ENCODE peak calls at places on chromosomes 5 and 9, in five cellular contexts. One of them, this sample, is unnamed. For H3K9me3, the result is how much of the 10 kb centered on the place peaks cover.

GRCh38 chr9:110049699-110050450 is 158.1 kb downstream of the C9orf152 start:
- DNase-seq in breast epithelium: no peak
- DNase-seq in prostate gland: no peak
- DNase-seq in sigmoid colon: peak
- DNase-seq in spleen: peak
- DNase-seq in this sample: peak

GRCh38 chr5:9555961-9556360 is 10.1 kb upstream of the SEMA5A start:
- DNase-seq in breast epithelium: no peak
- DNase-seq in prostate gland: no peak
- DNase-seq in sigmoid colon: no peak
- DNase-seq in spleen: no peak
- DNase-seq in this sample: no peak

GRCh38 chr9:113653746-113654604 is 190.4 kb downstream of the RGS3 start:
- DNase-seq in breast epithelium: peak
- DNase-seq in prostate gland: no peak
- DNase-seq in sigmoid colon: no peak
- DNase-seq in spleen: no peak
- DNase-seq in this sample: no peak

GRCh38 chr5:144198386-144198785 is 27.7 kb downstream of the KCTD16 start:
- DNase-seq in breast epithelium: no peak
- DNase-seq in prostate gland: no peak
- DNase-seq in sigmoid colon: no peak
- DNase-seq in spleen: no peak
- DNase-seq in this sample: no peak

GRCh38 chr9:75889977-75890540 is 414 bp upstream of the PCSK5 start:
- DNase-seq in breast epithelium: no peak
- DNase-seq in prostate gland: peak
- DNase-seq in sigmoid colon: peak
- DNase-seq in spleen: no peak
- DNase-seq in this sample: peak

GRCh38 chr5:98846526-98846925 is 73.1 kb downstream of the RGMB start:
- DNase-seq in breast epithelium: no peak
- DNase-seq in prostate gland: no peak
- DNase-seq in sigmoid colon: no peak
- DNase-seq in spleen: peak
- DNase-seq in this sample: no peak

GRCh38 chr5:151262532-151262931 is 9.5 kb downstream of the GM2A start:
- DNase-seq in breast epithelium: no peak
- DNase-seq in prostate gland: no peak
- DNase-seq in sigmoid colon: no peak
- DNase-seq in spleen: no peak
- DNase-seq in this sample: no peak

GRCh38 chr5:149849280-149849985 is 95.2 kb downstream of the PDE6A start:
- DNase-seq in breast epithelium: no peak
- DNase-seq in prostate gland: no peak
- DNase-seq in sigmoid colon: no peak
- DNase-seq in spleen: no peak
- DNase-seq in this sample: no peak

GRCh38 chr5:144504929-144505578 is 334.4 kb downstream of the KCTD16 start:
- DNase-seq in breast epithelium: no peak
- DNase-seq in prostate gland: no peak
- DNase-seq in sigmoid colon: no peak
- DNase-seq in spleen: no peak
- DNase-seq in this sample: no peak

GRCh38 chr5:149528661-149529060 is 22.6 kb downstream of the CSNK1A1 start:
- DNase-seq in breast epithelium: no peak
- DNase-seq in prostate gland: no peak
- DNase-seq in sigmoid colon: no peak
- DNase-seq in spleen: no peak
- DNase-seq in this sample: no peak

GRCh38 chr9:14565352-14565956 is 127.8 kb downstream of the ZDHHC21 start:
- DNase-seq in breast epithelium: no peak
- DNase-seq in prostate gland: no peak
- DNase-seq in sigmoid colon: no peak
- DNase-seq in spleen: no peak
- DNase-seq in this sample: no peak

GRCh38 chr9:87587356-87587745 is 89.7 kb downstream of the DAPK1 start:
- DNase-seq in breast epithelium: no peak
- DNase-seq in prostate gland: no peak
- DNase-seq in sigmoid colon: no peak
- DNase-seq in spleen: no peak
- DNase-seq in this sample: no peak

GRCh38 chr5:142426129-142426641 is 101.4 kb upstream of the SPRY4 start:
- DNase-seq in breast epithelium: peak
- DNase-seq in prostate gland: no peak
- DNase-seq in sigmoid colon: peak
- DNase-seq in spleen: no peak
- DNase-seq in this sample: peak

GRCh38 chr5:64655596-64655995 is 34.7 kb upstream of the SHISAL2B start:
- DNase-seq in breast epithelium: no peak
- DNase-seq in prostate gland: no peak
- DNase-seq in sigmoid colon: no peak
- DNase-seq in spleen: no peak
- DNase-seq in this sample: no peak

GRCh38 chr9:89892920-89893319 is 288.1 kb downstream of the GADD45G start:
- DNase-seq in breast epithelium: no peak
- DNase-seq in prostate gland: no peak
- DNase-seq in sigmoid colon: no peak
- DNase-seq in spleen: no peak
- DNase-seq in this sample: no peak

DNA sequence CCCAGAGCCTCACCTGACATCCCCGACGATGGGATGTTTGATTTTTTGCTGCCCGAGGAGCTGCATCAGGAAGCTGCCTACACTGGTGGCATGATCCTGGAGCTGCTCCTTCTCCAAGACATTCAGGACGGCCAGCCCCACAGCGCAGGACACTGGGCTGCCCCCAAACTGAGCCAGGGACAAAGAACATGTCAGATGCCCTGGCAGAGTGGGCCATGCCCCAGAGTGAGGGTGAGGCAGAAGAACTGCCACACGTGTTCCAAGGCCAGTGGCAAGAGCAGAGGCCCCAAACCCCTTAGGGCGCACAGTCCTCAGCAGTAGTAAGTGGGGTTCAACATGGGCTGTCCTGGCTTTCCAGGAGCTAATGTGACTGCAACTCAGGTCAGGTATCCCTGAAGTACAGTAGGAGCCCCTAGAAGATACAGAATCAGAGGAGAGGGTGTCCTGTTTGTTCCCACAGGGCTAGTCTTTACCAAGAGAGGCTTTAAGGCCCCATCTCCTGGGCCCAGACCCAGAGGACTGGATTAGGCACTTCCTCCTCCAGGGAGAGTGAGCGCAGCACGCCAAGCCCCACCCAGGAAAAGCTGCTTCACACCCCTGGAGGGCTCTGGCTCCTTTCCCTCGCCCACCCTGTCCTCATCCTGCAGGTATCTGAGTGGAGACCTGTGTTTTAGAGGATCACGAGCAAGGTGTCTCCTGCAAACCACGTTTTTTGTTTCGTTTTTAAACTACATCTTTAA is 11.1 kb downstream of the HNRNPAB start:
- DNase-seq in breast epithelium: no peak
- DNase-seq in prostate gland: no peak
- DNase-seq in sigmoid colon: no peak
- DNase-seq in spleen: no peak
- DNase-seq in this sample: peak
- TF ChIP-seq POLR2AphosphoS5 in breast epithelium: no peak
- TF ChIP-seq POLR2AphosphoS5 in prostate gland: no peak
- TF ChIP-seq POLR2AphosphoS5 in sigmoid colon: no peak
- TF ChIP-seq POLR2AphosphoS5 in spleen: peak
- TF ChIP-seq POLR2AphosphoS5 in this sample: no peak

GRCh38 chr9:136539427-136540412 is 6.1 kb downstream of the NOTCH1 start:
- DNase-seq in breast epithelium: peak
- DNase-seq in prostate gland: peak
- DNase-seq in sigmoid colon: peak
- DNase-seq in spleen: peak
- DNase-seq in this sample: peak
- TF ChIP-seq POLR2A in breast epithelium: no peak
- TF ChIP-seq POLR2A in prostate gland: peak
- TF ChIP-seq POLR2A in sigmoid colon: peak
- TF ChIP-seq POLR2A in spleen: peak
- TF ChIP-seq POLR2A in this sample: peak

GRCh38 chr9:40927260-40927631 is 201.2 kb downstream of the FOXD4L6 start:
- DNase-seq in breast epithelium: no peak
- DNase-seq in prostate gland: no peak
- DNase-seq in sigmoid colon: no peak
- DNase-seq in spleen: no peak
- DNase-seq in this sample: no peak
- H3K9me3 ChIP-seq in breast epithelium: half or more
- H3K9me3 ChIP-seq in prostate gland: under half
- H3K9me3 ChIP-seq in sigmoid colon: half or more
- H3K9me3 ChIP-seq in spleen: half or more
- H3K9me3 ChIP-seq in this sample: half or more

DNA sequence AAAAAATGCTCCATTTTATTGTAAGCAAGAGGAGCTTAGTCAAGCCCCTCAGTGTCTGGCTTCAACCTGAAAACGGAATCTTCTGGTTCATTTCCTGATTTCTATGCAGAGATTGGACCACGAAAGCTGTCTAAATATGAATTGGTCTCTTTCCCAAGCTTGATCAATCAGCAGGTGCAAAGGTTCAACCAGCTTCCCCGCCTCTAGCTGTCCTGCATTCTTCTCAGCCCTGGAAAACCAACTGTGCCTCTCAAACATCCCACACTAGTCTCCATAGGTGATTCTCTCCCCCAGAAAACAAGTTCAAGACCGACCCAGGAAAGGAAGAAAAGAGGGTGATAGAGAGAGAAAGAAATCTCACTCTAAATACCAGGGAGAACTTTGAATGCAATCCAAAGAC is 34.4 kb downstream of the FNBP1 start:
- DNase-seq in breast epithelium: no peak
- DNase-seq in prostate gland: no peak
- DNase-seq in sigmoid colon: no peak
- DNase-seq in spleen: no peak
- DNase-seq in this sample: no peak
- TF ChIP-seq POLR2AphosphoS5 in breast epithelium: no peak
- TF ChIP-seq POLR2AphosphoS5 in prostate gland: no peak
- TF ChIP-seq POLR2AphosphoS5 in sigmoid colon: no peak
- TF ChIP-seq POLR2AphosphoS5 in spleen: no peak
- TF ChIP-seq POLR2AphosphoS5 in this sample: no peak

GRCh38 chr9:37784640-37785483 is at the start of gene EXOSC3:
- DNase-seq in breast epithelium: peak
- DNase-seq in prostate gland: peak
- DNase-seq in sigmoid colon: peak
- DNase-seq in spleen: peak
- DNase-seq in this sample: peak
- TF ChIP-seq POLR2A in breast epithelium: peak
- TF ChIP-seq POLR2A in prostate gland: peak
- TF ChIP-seq POLR2A in sigmoid colon: peak
- TF ChIP-seq POLR2A in spleen: peak
- TF ChIP-seq POLR2A in this sample: peak

GRCh38 chr9:2781336-2781735 is 62.6 kb downstream of the PUM3 start:
- DNase-seq in breast epithelium: no peak
- DNase-seq in prostate gland: no peak
- DNase-seq in sigmoid colon: no peak
- DNase-seq in spleen: no peak
- DNase-seq in this sample: no peak

GRCh38 chr9:2788948-2789347 is 54.9 kb downstream of the PUM3 start:
- DNase-seq in breast epithelium: no peak
- DNase-seq in prostate gland: no peak
- DNase-seq in sigmoid colon: no peak
- DNase-seq in spleen: no peak
- DNase-seq in this sample: no peak

GRCh38 chr9:2791246-2791645 is 52.6 kb downstream of the PUM3 start:
- DNase-seq in breast epithelium: no peak
- DNase-seq in prostate gland: no peak
- DNase-seq in sigmoid colon: no peak
- DNase-seq in spleen: no peak
- DNase-seq in this sample: no peak

GRCh38 chr9:2785060-2785459 is 58.8 kb downstream of the PUM3 start:
- DNase-seq in breast epithelium: no peak
- DNase-seq in prostate gland: no peak
- DNase-seq in sigmoid colon: no peak
- DNase-seq in spleen: no peak
- DNase-seq in this sample: no peak

GRCh38 chr9:2787065-2787464 is 56.8 kb downstream of the PUM3 start:
- DNase-seq in breast epithelium: no peak
- DNase-seq in prostate gland: no peak
- DNase-seq in sigmoid colon: no peak
- DNase-seq in spleen: no peak
- DNase-seq in this sample: no peak
- H3K9me3 ChIP-seq in breast epithelium: under half
- H3K9me3 ChIP-seq in prostate gland: under half
- H3K9me3 ChIP-seq in sigmoid colon: under half
- H3K9me3 ChIP-seq in spleen: under half
- H3K9me3 ChIP-seq in this sample: under half

GRCh38 chr5:43098064-43098463 is 22.6 kb upstream of the ZNF131 start:
- DNase-seq in breast epithelium: no peak
- DNase-seq in prostate gland: no peak
- DNase-seq in sigmoid colon: no peak
- DNase-seq in spleen: no peak
- DNase-seq in this sample: no peak
- TF ChIP-seq POLR2AphosphoS5 in breast epithelium: no peak
- TF ChIP-seq POLR2AphosphoS5 in prostate gland: no peak
- TF ChIP-seq POLR2AphosphoS5 in sigmoid colon: no peak
- TF ChIP-seq POLR2AphosphoS5 in spleen: no peak
- TF ChIP-seq POLR2AphosphoS5 in this sample: no peak

GRCh38 chr9:124869986-124870560 is 8.1 kb downstream of the ARPC5L start:
- DNase-seq in breast epithelium: no peak
- DNase-seq in prostate gland: no peak
- DNase-seq in sigmoid colon: no peak
- DNase-seq in spleen: peak
- DNase-seq in this sample: peak
- TF ChIP-seq POLR2A in breast epithelium: no peak
- TF ChIP-seq POLR2A in prostate gland: peak
- TF ChIP-seq POLR2A in sigmoid colon: no peak
- TF ChIP-seq POLR2A in spleen: no peak
- TF ChIP-seq POLR2A in this sample: no peak